ENCODE peak calls at places on chromosomes 3 and 15, in seven cellular contexts. K, T, L, Q, S, V and E are unnamed samples.
A peak's percentile ranks its signal among the peaks of the same experiment; 100 is the strongest.

GRCh38 chr3:176872771-176873209 is 324.5 kb downstream of the TBL1XR1 start:
- DNase-seq in K (peak; percentile 2), Q (no peak), S (no peak), V (peak; percentile 34), T (peak; percentile 29), L (peak; percentile 28), E (peak; percentile 36)

GRCh38 chr15:31848621-31849020 is 181.7 kb upstream of the CHRNA7 start:
- DNase-seq in L (no peak), T (no peak), S (no peak), V (no peak), Q (no peak), K (no peak), E (no peak)

GRCh38 chr15:79116771-79117170 is 26.2 kb upstream of the RASGRF1 start:
- DNase-seq in Q (no peak), S (no peak), L (no peak), T (no peak), V (no peak), K (no peak), E (no peak)

GRCh38 chr3:183491109-183491922 is 62.9 kb upstream of the MCF2L2 start:
- DNase-seq in V (no peak), L (no peak), K (no peak), S (peak; percentile 20), Q (no peak), T (no peak), E (peak; percentile 67)

GRCh38 chr3:51688206-51688600 is 17.2 kb downstream of the TEX264 start:
- DNase-seq in L (no peak), V (no peak), Q (no peak), T (no peak), K (no peak), S (no peak), E (no peak)

GRCh38 chr3:139302084-139302800 is 41.6 kb upstream of the MRPS22 start:
- DNase-seq in K (no peak), V (no peak), L (peak; percentile 94), Q (no peak), T (peak; percentile 92), S (no peak), E (peak; percentile 3)

GRCh38 chr15:68962464-68962863 is 32.1 kb downstream of the SPESP1 start:
- DNase-seq in S (no peak), V (no peak), T (no peak), Q (no peak), K (no peak), L (no peak), E (no peak)

GRCh38 chr15:37053070-37053653 is 47.2 kb downstream of the MEIS2 start:
- DNase-seq in S (no peak), Q (no peak), V (no peak), K (no peak), T (no peak), L (no peak), E (no peak)

GRCh38 chr3:51937014-51937413 is 4.7 kb downstream of the RRP9 start:
- DNase-seq in K (no peak), S (peak; percentile 29), Q (no peak), T (no peak), L (no peak), V (no peak), E (no peak)

GRCh38 chr3:71076361-71076997 is 507.0 kb downstream of the FOXP1 start:
- DNase-seq in S (no peak), K (no peak), V (no peak), T (no peak), Q (no peak), L (peak; percentile 21), E (no peak)

GRCh38 chr3:113070226-113071220 is 79.7 kb downstream of the GTPBP8 start:
- DNase-seq in T (no peak), V (no peak), L (peak; percentile 34), Q (no peak), K (no peak), S (no peak), E (no peak)

GRCh38 chr3:75332784-75333183 is 331.3 kb upstream of the FRG2C start:
- DNase-seq in V (no peak), T (peak; percentile 17), K (no peak), S (no peak), L (no peak), Q (no peak), E (peak; percentile 17)

GRCh38 chr3:196049567-196050122 is 32.2 kb downstream of the TFRC start:
- DNase-seq in S (no peak), Q (no peak), L (no peak), V (no peak), K (no peak), T (no peak), E (no peak)

GRCh38 chr15:99683000-99683670 is 50.1 kb downstream of the LYSMD4 start:
- DNase-seq in V (no peak), S (no peak), L (peak; percentile 33), Q (no peak), T (no peak), K (no peak), E (no peak)